ENCODE peak calls at places on chromosome 20, in eight cellular contexts. M is fibroblast of mammary gland, U is esophagus squamous epithelium, A is right atrium auricular region, I is thoracic aorta, N is cardiac fibroblast, L is lower leg skin, S is astrocyte of the spinal cord. V is an unnamed sample.

GRCh38 chr20:38748863-38749153 is 548 bp downstream of the ACTR5 start:
- DNase-seq in N (no peak), S (no peak), I (no peak), A (no peak), U (no peak), M (no peak), L (no peak), V (peak)

GRCh38 chr20:53722515-53723036 is 128.9 kb upstream of the ZNF217 start:
- DNase-seq in M (no peak), A (no peak), L (no peak), N (no peak), S (no peak), U (no peak), I (no peak), V (no peak)

GRCh38 chr20:17518339-17519052 is 12.7 kb downstream of the BFSP1 start:
- DNase-seq in U (no peak), A (no peak), M (peak), L (peak), S (no peak), I (no peak), N (no peak), V (no peak)

GRCh38 chr20:15937179-15937578 is 636.1 kb downstream of the KIF16B start:
- DNase-seq in M (no peak), N (no peak), A (no peak), L (no peak), I (no peak), S (no peak), U (no peak), V (no peak)

GRCh38 chr20:48651960-48652359 is 175.8 kb downstream of the PREX1 start:
- DNase-seq in I (no peak), M (no peak), U (no peak), N (no peak), A (no peak), L (no peak), S (no peak), V (no peak)

GRCh38 chr20:25223179-25223661 is 24.7 kb upstream of the PYGB start:
- DNase-seq in U (no peak), N (peak), I (no peak), M (peak), A (no peak), L (peak), S (peak), V (peak)

GRCh38 chr20:7859371-7859802 is 80.9 kb downstream of the HAO1 start:
- DNase-seq in M (peak), A (no peak), U (no peak), N (peak), L (no peak), I (no peak), S (peak), V (peak)

GRCh38 chr20:25048519-25048952 is 9.4 kb downstream of the ACSS1 start:
- DNase-seq in A (no peak), S (no peak), U (no peak), I (no peak), N (no peak), M (no peak), L (peak), V (no peak)

GRCh38 chr20:38599410-38599882 is 2.2 kb upstream of the ARHGAP40 start:
- DNase-seq in S (no peak), I (no peak), L (no peak), M (no peak), A (no peak), N (peak), U (no peak), V (peak)

GRCh38 chr20:10674684-10675455 is 1.1 kb upstream of the JAG1 start:
- DNase-seq in I (no peak), S (peak), N (peak), M (peak), U (no peak), L (peak), A (peak), V (no peak)

GRCh38 chr20:11210611-11211010 is 536.8 kb upstream of the JAG1 start:
- DNase-seq in S (no peak), N (no peak), M (no peak), A (no peak), L (no peak), U (no peak), I (no peak), V (no peak)

GRCh38 chr20:44255942-44256341 is 8.8 kb downstream of the GDAP1L1 start:
- DNase-seq in U (no peak), M (no peak), A (no peak), L (no peak), S (no peak), N (no peak), I (no peak), V (no peak)

GRCh38 chr20:3908667-3909066 is 19.5 kb downstream of the PANK2 start:
- DNase-seq in N (no peak), M (no peak), L (peak), S (no peak), A (peak), U (no peak), I (no peak), V (no peak)

GRCh38 chr20:20734475-20734948 is 22.1 kb upstream of the RALGAPA2 start:
- DNase-seq in L (no peak), N (no peak), I (no peak), A (peak), M (no peak), S (no peak), U (no peak), V (no peak)

GRCh38 chr20:53574819-53575218 is 18.8 kb downstream of the ZNF217 start:
- DNase-seq in S (no peak), U (no peak), A (peak), L (peak), I (no peak), M (no peak), N (no peak), V (no peak)

GRCh38 chr20:41540916-41541315 is 77.3 kb downstream of the CHD6 start:
- DNase-seq in N (no peak), L (no peak), M (peak), U (no peak), A (no peak), S (no peak), I (no peak), V (no peak)

GRCh38 chr20:41309817-41310216 is 7.7 kb downstream of the ZHX3 start:
- DNase-seq in U (no peak), I (no peak), A (no peak), M (peak), N (peak), S (peak), L (no peak), V (peak)

GRCh38 chr20:45019027-45019763 is 52.9 kb downstream of the STK4 start:
- DNase-seq in L (no peak), S (no peak), A (no peak), U (no peak), M (no peak), N (peak), I (no peak), V (no peak)

GRCh38 chr20:17538517-17539170 is 7.5 kb upstream of the BFSP1 start:
- DNase-seq in S (peak), I (no peak), L (no peak), A (no peak), N (no peak), M (peak), U (no peak), V (peak)

GRCh38 chr20:10433623-10434466 is at the start of gene MKKS:
- DNase-seq in L (peak), S (peak), A (peak), U (peak), N (peak), I (peak), M (peak), V (peak)

GRCh38 chr20:44911264-44911921 is 1.5 kb downstream of the PABPC1L start:
- DNase-seq in M (peak), N (peak), S (peak), A (no peak), L (peak), I (no peak), U (no peak), V (peak)

GRCh38 chr20:48025061-48025515 is 239.8 kb upstream of the SULF2 start:
- DNase-seq in U (no peak), N (peak), S (peak), A (no peak), I (no peak), L (peak), M (peak), V (no peak)

GRCh38 chr20:41249371-41249770 is 68.2 kb downstream of the ZHX3 start:
- DNase-seq in A (peak), L (peak), I (no peak), M (peak), N (peak), U (no peak), S (peak), V (peak)

GRCh38 chr20:38900606-38901005 is 25.6 kb upstream of the FAM83D start:
- DNase-seq in U (no peak), A (no peak), M (no peak), N (no peak), S (no peak), I (no peak), L (no peak), V (no peak)

GRCh38 chr20:64255361-64256281 is at the start of gene PCMTD2:
- DNase-seq in A (peak), I (peak), L (peak), N (peak), S (peak), M (peak), U (peak), V (peak)

GRCh38 chr20:45917790-45918141 is 5.8 kb upstream of the PLTP start:
- DNase-seq in N (peak), I (no peak), S (no peak), A (no peak), U (no peak), M (peak), L (no peak), V (no peak)

GRCh38 chr20:47817573-47817972 is 32.3 kb upstream of the SULF2 start:
- DNase-seq in S (no peak), N (no peak), M (no peak), L (no peak), A (no peak), I (no peak), U (no peak), V (peak)

GRCh38 chr20:13659288-13659687 is 20.6 kb upstream of the TASP1 start:
- DNase-seq in U (no peak), N (no peak), A (no peak), I (no peak), M (no peak), L (no peak), S (no peak), V (no peak)

GRCh38 chr20:8764289-8764962 is 304.5 kb upstream of the PLCB4 start:
- DNase-seq in M (no peak), N (peak), S (no peak), U (no peak), A (no peak), L (no peak), I (no peak), V (no peak)

GRCh38 chr20:25538838-25539665 is 46.3 kb downstream of the NINL start:
- DNase-seq in N (no peak), I (no peak), A (no peak), S (no peak), L (peak), M (no peak), U (no peak), V (no peak)

GRCh38 chr20:56634735-56635422 is 5.8 kb downstream of the TFAP2C start:
- DNase-seq in A (no peak), U (no peak), L (no peak), M (no peak), N (no peak), S (no peak), I (no peak), V (no peak)

GRCh38 chr20:58722877-58723627 is 30.5 kb downstream of the NPEPL1 start:
- DNase-seq in U (no peak), A (peak), L (peak), I (no peak), S (no peak), N (no peak), M (no peak), V (no peak)

GRCh38 chr20:57714409-57715267 is 4.8 kb upstream of the PMEPA1 start:
- DNase-seq in A (no peak), N (peak), I (peak), S (peak), L (no peak), M (peak), U (no peak), V (peak)

DNA sequence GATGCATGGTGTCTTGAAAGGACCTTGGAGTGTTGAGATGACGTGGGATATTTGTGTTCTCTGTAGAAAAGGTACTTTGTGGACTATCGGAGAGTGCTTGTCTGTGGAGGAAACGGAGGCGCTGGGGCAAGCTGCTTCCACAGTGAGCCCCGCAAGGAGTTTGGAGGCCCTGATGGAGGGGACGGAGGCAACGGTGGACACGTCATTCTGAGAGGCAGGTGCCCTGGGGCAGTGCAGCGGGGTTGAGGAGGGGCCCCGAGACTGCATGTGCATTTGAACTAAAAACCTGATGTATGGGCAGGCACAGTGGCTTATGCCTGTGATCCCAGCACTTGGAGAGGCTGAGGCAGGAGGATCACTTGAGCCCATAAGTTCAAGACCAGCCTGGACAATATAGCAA is 12.9 kb downstream of the MTG2 start:
- DNase-seq in M (no peak), A (no peak), I (no peak), N (no peak), S (no peak), U (no peak), L (no peak), V (no peak)
- H3K4me3 ChIP-seq in M (no peak), A (no peak), I (no peak), N (no peak), S (no peak), U (no peak), L (no peak), V (no peak)

GRCh38 chr20:2421247-2421646 is 40.5 kb downstream of the TGM6 start:
- DNase-seq in L (no peak), I (no peak), M (peak), S (no peak), U (no peak), A (no peak), N (peak), V (peak)
- TF ChIP-seq CTCF in L (no peak), I (no peak), M (peak), S (no peak), U (no peak), A (no peak), N (peak), V (peak)

GRCh38 chr20:34861386-34862084 is 11.1 kb downstream of the GGT7 start:
- DNase-seq in U (no peak), S (no peak), M (no peak), L (no peak), I (no peak), N (no peak), A (no peak), V (no peak)

GRCh38 chr20:34862724-34863123 is 9.9 kb downstream of the GGT7 start:
- DNase-seq in S (no peak), I (no peak), M (no peak), A (no peak), L (no peak), U (no peak), N (no peak), V (no peak)

GRCh38 chr20:34859826-34860545 is 12.7 kb downstream of the GGT7 start:
- DNase-seq in U (no peak), L (no peak), N (no peak), A (no peak), I (no peak), S (no peak), M (no peak), V (no peak)

GRCh38 chr20:34864216-34864615 is 8.4 kb downstream of the GGT7 start:
- DNase-seq in N (no peak), L (no peak), M (no peak), A (no peak), S (no peak), U (no peak), I (no peak), V (no peak)

GRCh38 chr20:34863421-34863965 is 9.2 kb downstream of the GGT7 start:
- DNase-seq in I (no peak), M (no peak), A (no peak), N (no peak), S (no peak), L (no peak), U (no peak), V (no peak)
- H3K4me3 ChIP-seq in I (no peak), M (no peak), A (no peak), N (no peak), S (no peak), L (no peak), U (no peak), V (no peak)

DNA sequence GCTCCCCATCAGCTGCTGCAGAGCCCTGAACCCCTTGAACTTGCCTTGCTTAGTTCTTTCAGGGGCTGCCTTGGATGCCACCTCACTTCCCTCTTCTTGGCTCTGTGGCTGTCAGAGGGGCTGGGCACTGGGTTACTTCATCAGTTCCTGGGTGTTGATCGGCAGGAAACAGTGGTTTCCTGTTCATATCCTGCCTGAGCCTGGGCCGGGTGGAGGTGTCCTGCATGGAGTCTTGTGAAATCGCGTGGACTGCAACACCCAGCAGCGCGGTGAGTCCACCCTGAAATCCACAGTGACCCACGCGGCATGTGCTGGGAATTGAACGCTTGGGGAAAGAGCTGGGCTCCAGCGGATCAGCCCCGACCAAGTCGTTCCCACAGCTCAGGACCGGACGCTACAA is 97.5 kb downstream of the CDH26 start:
- DNase-seq in U (no peak), M (peak), N (no peak), I (no peak), L (peak), A (peak), S (no peak), V (peak)
- TF ChIP-seq CTCF in U (no peak), M (no peak), N (no peak), I (no peak), L (no peak), A (no peak), S (no peak), V (no peak)

DNA sequence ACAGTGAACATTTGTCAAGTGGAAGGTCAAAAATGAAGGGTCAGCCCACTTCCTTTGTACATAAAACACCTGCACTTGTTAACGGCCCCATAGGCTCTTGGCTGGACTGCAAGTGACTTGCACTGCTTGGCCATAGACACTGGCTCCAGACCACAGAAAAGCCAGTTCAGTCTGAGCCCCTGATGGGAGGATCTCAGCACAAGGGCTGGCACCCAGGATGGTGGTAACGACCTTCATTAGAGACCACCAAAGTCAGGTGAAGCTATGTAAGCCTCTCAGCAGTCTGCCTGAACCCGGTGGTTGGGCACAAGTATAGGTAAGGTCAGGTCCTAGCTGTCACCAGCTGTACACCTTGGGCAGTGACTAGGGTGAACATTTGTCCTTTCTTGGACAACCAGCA is 16.1 kb downstream of the PLAGL2 start:
- DNase-seq in U (no peak), A (no peak), M (no peak), I (no peak), L (no peak), N (no peak), S (no peak), V (no peak)
- H3K4me3 ChIP-seq in U (no peak), A (no peak), M (no peak), I (no peak), L (no peak), N (no peak), S (no peak), V (no peak)

DNA sequence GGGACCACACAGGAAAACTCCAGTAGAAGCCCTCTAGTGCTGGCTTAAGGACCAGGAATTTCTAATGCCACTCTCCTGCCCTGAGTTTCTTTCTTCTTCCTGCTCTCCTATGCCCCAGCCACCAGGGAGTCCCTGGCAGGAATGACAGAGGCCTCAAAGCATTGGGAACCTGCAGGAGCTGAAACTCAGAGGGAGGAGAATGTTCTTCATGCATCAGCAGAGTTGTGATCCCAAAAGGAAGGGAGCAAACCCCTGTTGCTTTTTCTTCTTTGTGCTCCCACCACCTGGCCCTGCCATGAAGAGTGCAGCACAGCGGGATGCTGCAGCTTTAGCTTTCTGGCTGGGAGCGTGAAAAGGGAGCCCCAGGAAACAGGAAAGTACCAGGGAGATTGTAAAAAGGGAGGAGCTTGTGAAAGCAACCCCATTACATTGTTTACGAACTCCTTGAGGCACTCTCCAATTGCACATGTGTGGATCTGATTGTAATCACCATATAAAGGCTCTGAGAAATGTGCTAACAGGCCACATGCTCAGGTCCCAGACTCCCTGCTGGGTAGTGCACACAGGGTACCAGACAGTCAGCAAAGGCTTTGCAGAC is 34.7 kb upstream of the FKBP1A start:
- DNase-seq in S (peak), L (no peak), U (no peak), M (no peak), I (no peak), N (peak), A (no peak), V (no peak)
- TF ChIP-seq CTCF in S (no peak), L (no peak), U (no peak), M (no peak), I (no peak), N (no peak), A (no peak), V (no peak)

GRCh38 chr20:62753626-62754025 is 42.6 kb upstream of the MRGBP start:
- DNase-seq in I (no peak), M (no peak), N (no peak), A (no peak), U (no peak), S (no peak), L (no peak), V (no peak)

GRCh38 chr20:62754122-62754990 is 41.9 kb upstream of the MRGBP start:
- DNase-seq in I (no peak), M (no peak), L (no peak), A (no peak), N (no peak), U (no peak), S (no peak), V (peak)

GRCh38 chr20:62752181-62752670 is 43.6 kb downstream of the NTSR1 start:
- DNase-seq in A (no peak), L (no peak), I (no peak), U (no peak), M (no peak), S (no peak), N (no peak), V (no peak)

GRCh38 chr20:62751551-62752150 is 43.0 kb downstream of the NTSR1 start:
- DNase-seq in N (no peak), L (no peak), S (no peak), M (no peak), A (no peak), I (no peak), U (no peak), V (no peak)

GRCh38 chr20:62752671-62753501 is 43.4 kb upstream of the MRGBP start:
- DNase-seq in I (no peak), L (no peak), M (no peak), S (no peak), U (no peak), N (peak), A (no peak), V (no peak)
- H3K4me3 ChIP-seq in I (no peak), L (no peak), M (no peak), S (no peak), U (no peak), N (no peak), A (no peak), V (no peak)